ENCODE peak calls at places on chromosomes 6 and 20, in four cellular contexts. K is HepG2, T is GM12878, F is K562. W is an unnamed sample.

GRCh38 chr6:131062245-131063027 is 609 bp downstream of the EPB41L2 start:
- DNase-seq in T (no peak), K (no peak), F (peak; percentile 21), W (no peak)

GRCh38 chr20:59412896-59413295 is 112.5 kb downstream of the EDN3 start:
- DNase-seq in T (no peak), F (no peak), K (no peak), W (peak; percentile 46)

GRCh38 chr6:27720607-27721580 is 191.3 kb downstream of the OR2B2 start:
- DNase-seq in T (no peak), F (peak; percentile 88), K (peak; percentile 21), W (no peak)

GRCh38 chr20:24673678-24674570 is 204.5 kb downstream of the SYNDIG1 start:
- DNase-seq in T (no peak), K (no peak), F (no peak), W (no peak)

GRCh38 chr20:41717464-41717863 is 99.3 kb upstream of the CHD6 start:
- DNase-seq in F (peak; percentile 61), T (no peak), K (no peak), W (peak; percentile 26)

GRCh38 chr6:14540276-14540675 is 422.7 kb downstream of the CD83 start:
- DNase-seq in F (no peak), T (no peak), K (no peak), W (no peak)

GRCh38 chr6:42963855-42964605 is 3.5 kb downstream of the GNMT start:
- DNase-seq in K (peak; percentile 76), F (peak; percentile 87), T (no peak), W (peak; percentile 75)

GRCh38 chr20:10076126-10077080 is 41.6 kb downstream of the ANKEF1 start:
- DNase-seq in F (no peak), T (no peak), K (no peak), W (no peak)

GRCh38 chr6:156107514-156108150 is 652.0 kb upstream of the NOX3 start:
- DNase-seq in K (no peak), T (no peak), F (no peak), W (no peak)

GRCh38 chr6:35496851-35497570 is at the start of gene TEAD3:
- DNase-seq in F (peak; percentile 82), K (peak; percentile 69), T (no peak), W (peak; percentile 97)

GRCh38 chr20:62766716-62767115 is 29.6 kb upstream of the MRGBP start:
- DNase-seq in T (no peak), F (no peak), K (no peak), W (no peak)

GRCh38 chr6:167907837-167908681 is 81.3 kb downstream of the AFDN start:
- DNase-seq in K (peak; percentile 51), T (no peak), F (peak; percentile 22), W (peak; percentile 28)

GRCh38 chr20:49349678-49350077 is 71.8 kb upstream of the ZNFX1 start:
- DNase-seq in F (no peak), T (no peak), K (no peak), W (no peak)

GRCh38 chr6:25017486-25017885 is 81.7 kb upstream of the RIPOR2 start:
- DNase-seq in K (no peak), F (no peak), T (no peak), W (no peak)

GRCh38 chr20:3092611-3093379 is 8.3 kb upstream of the AVP start:
- DNase-seq in K (no peak), T (no peak), F (no peak), W (peak; percentile 40)

GRCh38 chr20:52923123-52923543 is 49.0 kb upstream of the TSHZ2 start:
- DNase-seq in K (no peak), T (no peak), F (no peak), W (no peak)

GRCh38 chr6:161057103-161058091 is 65.8 kb downstream of the MAP3K4 start:
- DNase-seq in F (peak; percentile 18), T (no peak), K (no peak), W (no peak)

GRCh38 chr6:133568970-133569889 is 319.7 kb upstream of the TCF21 start:
- DNase-seq in F (peak; percentile 63), T (no peak), K (peak; percentile 51), W (peak; percentile 50)

GRCh38 chr6:145755682-145756081 is 20.4 kb upstream of the EPM2A start:
- DNase-seq in F (no peak), T (no peak), K (no peak), W (no peak)

GRCh38 chr6:111162504-111162903 is 75.2 kb downstream of the SLC16A10 start:
- DNase-seq in K (no peak), T (no peak), F (no peak), W (no peak)

GRCh38 chr6:30844118-30844535 is 40.2 kb upstream of the DDR1 start:
- DNase-seq in F (no peak), K (peak; percentile 40), T (no peak), W (no peak)

GRCh38 chr20:3705491-3705969 is 6.9 kb downstream of the SIGLEC1 start:
- DNase-seq in T (no peak), K (no peak), F (no peak), W (no peak)

GRCh38 chr20:32261644-32262043 is 15.8 kb upstream of the KIF3B start:
- DNase-seq in K (no peak), T (no peak), F (no peak), W (no peak)

GRCh38 chr20:9407805-9408421 is 106.5 kb upstream of the LAMP5 start:
- DNase-seq in K (peak; percentile 65), T (peak; percentile 53), F (peak; percentile 59), W (peak; percentile 57)

GRCh38 chr6:113649916-113650609 is 207.1 kb upstream of the MARCKS start:
- DNase-seq in K (no peak), F (no peak), T (no peak), W (no peak)

GRCh38 chr6:119052292-119052889 is 26.1 kb downstream of the FAM184A start:
- DNase-seq in T (no peak), K (no peak), F (no peak), W (no peak)

GRCh38 chr6:50264995-50265571 is 215.4 kb upstream of the DEFB112 start:
- DNase-seq in K (peak; percentile 9), T (no peak), F (peak; percentile 6), W (peak; percentile 24)

GRCh38 chr6:41039060-41039998 is at the start of gene UNC5CL:
- DNase-seq in T (no peak), F (peak; percentile 70), K (peak; percentile 45), W (peak; percentile 45)

GRCh38 chr20:61719691-61720347 is 345.9 kb downstream of the TAF4 start:
- DNase-seq in K (no peak), F (no peak), T (no peak), W (no peak)

GRCh38 chr6:3163248-3163594 is 5.9 kb upstream of the TUBB2A start:
- DNase-seq in F (no peak), T (no peak), K (no peak), W (no peak)

GRCh38 chr6:16334671-16335070 is 96.3 kb downstream of the GMPR start:
- DNase-seq in T (no peak), F (no peak), K (no peak), W (no peak)

GRCh38 chr6:144379356-144379755 is 94.2 kb downstream of the UTRN start:
- DNase-seq in T (no peak), K (no peak), F (no peak), W (no peak)

GRCh38 chr20:62727584-62728027 is 19.0 kb downstream of the NTSR1 start:
- DNase-seq in F (no peak), T (no peak), K (no peak), W (no peak)

GRCh38 chr6:35719830-35720733 is 16.8 kb upstream of the ARMC12 start:
- DNase-seq in F (no peak), K (no peak), T (peak; percentile 70), W (peak; percentile 63)

GRCh38 chr6:48080227-48081009 is 30.6 kb downstream of the PTCHD4 start:
- DNase-seq in F (no peak), K (peak; percentile 62), T (no peak), W (no peak)

GRCh38 chr6:38221236-38221635 is 401.7 kb downstream of the ZFAND3 start:
- DNase-seq in F (no peak), K (no peak), T (no peak), W (no peak)

GRCh38 chr20:1830240-1830639 is 65.0 kb upstream of the SIRPA start:
- DNase-seq in F (no peak), K (no peak), T (no peak), W (peak; percentile 61)
- TF ChIP-seq FOXM1 in F (no peak), K (no peak), T (no peak), W (no peak)

DNA sequence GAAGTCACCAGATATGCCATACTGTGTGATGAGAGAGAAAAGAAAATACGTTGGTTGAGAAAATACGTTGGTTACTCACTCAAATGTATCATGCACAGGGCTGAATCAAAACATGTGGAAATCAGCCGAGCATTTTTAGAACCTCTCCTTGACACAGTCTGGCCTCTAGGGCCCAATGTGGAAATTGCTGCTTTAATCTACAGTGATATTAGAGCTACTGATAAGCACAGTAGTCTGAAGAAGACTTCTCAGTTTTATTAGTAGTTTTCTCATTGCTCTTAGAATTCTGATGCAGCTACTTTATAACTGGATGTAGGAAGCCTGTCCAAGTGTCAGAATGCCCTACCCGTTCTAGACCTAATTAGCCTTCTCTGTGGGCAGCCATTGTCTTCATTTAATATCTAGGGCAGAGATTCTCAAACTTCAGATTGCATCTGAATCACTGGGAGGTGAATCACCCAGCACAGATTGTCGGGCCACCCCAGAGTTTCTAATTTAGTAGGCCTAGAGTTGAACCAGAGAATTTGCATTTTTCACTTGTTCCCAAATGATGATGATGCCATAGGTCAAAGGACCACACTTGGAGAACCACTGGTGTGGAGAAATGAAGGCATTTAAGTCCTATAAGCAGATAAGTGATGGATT is 229.1 kb downstream of the PLCB1 start:
- DNase-seq in K (no peak), T (peak; percentile 17), F (no peak), W (no peak)
- TF ChIP-seq ZBTB33 in K (no peak), T (no peak), F (no peak), W (no peak)

DNA sequence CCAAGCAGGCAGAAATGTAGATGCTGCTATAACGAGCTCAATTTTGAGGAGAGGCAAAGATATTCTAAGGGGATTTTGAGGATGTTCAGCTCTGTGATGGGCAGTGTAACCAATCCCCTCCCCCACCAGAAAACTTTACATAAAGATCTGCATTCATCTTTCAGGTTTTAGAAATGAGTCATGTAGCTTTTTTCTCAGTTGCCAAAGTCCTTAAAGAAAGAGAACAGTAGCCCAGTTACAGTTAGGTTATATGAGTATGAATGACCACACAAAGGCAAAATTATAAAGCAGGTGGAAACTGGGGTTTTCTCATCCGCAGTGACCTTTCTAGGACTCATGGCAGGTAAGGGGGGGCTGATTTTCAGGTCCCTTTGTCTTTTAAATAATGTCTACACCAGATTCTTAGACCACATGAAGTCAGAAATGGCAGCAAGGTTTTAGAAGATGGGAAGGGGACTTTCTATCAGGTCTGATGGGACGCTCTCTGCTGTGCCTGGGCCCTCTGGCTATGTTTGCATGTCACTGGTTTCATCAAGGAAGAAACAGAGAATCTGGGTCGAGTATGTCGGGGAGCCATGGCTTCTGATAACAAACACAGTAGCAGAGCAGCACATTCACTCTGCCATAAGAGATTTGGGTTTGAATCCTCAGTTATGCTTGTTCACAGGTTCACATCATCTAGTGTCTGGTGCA is 94.7 kb downstream of the CLIC5 start:
- DNase-seq in F (no peak), T (peak; percentile 26), K (no peak), W (no peak)
- TF ChIP-seq FOXM1 in F (no peak), T (peak; percentile 95), K (no peak), W (no peak)

DNA sequence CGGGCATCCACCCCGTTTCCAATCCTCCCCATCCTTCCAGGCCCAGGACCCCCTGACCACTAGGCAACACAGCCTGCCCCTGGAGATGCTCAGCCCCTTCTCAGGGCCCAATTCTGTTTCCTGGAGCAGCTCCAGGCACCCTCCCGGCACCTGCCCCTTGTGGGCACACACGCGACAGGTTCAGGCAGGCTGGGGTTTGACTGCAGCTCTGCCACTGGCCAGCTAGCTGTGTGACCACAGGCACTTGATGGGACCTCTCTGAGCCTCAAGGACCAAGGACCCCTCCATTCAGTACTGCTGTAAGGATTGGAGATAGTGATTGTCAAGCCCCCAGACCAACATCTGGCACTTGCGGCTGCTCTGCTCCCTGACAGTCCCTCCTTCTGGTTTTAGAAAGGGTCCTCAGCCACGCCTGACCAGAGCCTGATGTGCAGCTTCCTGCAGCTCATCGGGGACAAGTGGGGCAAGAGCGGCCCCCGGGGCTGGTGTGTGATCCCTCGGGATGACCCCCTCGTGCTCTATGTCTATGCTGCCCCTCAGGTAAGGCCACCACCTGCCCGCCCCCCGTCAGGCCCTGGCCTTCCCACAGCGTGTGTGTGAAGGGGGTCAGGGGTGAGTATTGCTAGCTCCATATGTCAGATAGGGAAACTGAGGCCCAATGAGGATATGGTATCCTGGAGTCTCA is 21.7 kb downstream of the FGD2 start:
- DNase-seq in K (no peak), F (no peak), T (no peak), W (no peak)
- TF ChIP-seq ZBTB33 in K (no peak), F (no peak), T (no peak), W (no peak)